ENCODE peak calls at places on chromosomes 5 and 9, in four cellular contexts. V is lung, Z is uterus, P is mucosa of descending colon. Y is an unnamed sample. For H3K4me1, the result is how much of the 10 kb centered on the place peaks cover.

GRCh38 chr9:70902171-70902570 is 219.2 kb downstream of the TRPM3 start:
- DNase-seq in P (no peak), Z (no peak), V (no peak), Y (no peak)

GRCh38 chr5:41856644-41857491 is 13.4 kb downstream of the OXCT1 start:
- DNase-seq in P (no peak), Z (peak), V (peak), Y (no peak)

GRCh38 chr9:18824095-18824666 is 208.8 kb downstream of the SAXO1 start:
- DNase-seq in P (no peak), Z (no peak), V (no peak), Y (no peak)

GRCh38 chr9:36126016-36126786 is 10.3 kb upstream of the GLIPR2 start:
- DNase-seq in P (peak), V (no peak), Z (no peak), Y (no peak)

GRCh38 chr5:96331681-96332361 is 101.2 kb downstream of the PCSK1 start:
- DNase-seq in V (no peak), Z (no peak), P (no peak), Y (no peak)

GRCh38 chr9:4678679-4679267 is 596 bp upstream of the CDC37L1 start:
- DNase-seq in P (peak), Z (no peak), V (no peak), Y (no peak)

GRCh38 chr9:111897831-111898144 is 1.2 kb downstream of the UGCG start:
- DNase-seq in P (no peak), Z (no peak), V (no peak), Y (no peak)

GRCh38 chr9:78676009-78676408 is 379.1 kb downstream of the PSAT1 start:
- DNase-seq in Z (no peak), P (no peak), V (no peak), Y (no peak)

GRCh38 chr9:13816837-13817236 is 497.1 kb downstream of the NFIB start:
- DNase-seq in V (no peak), P (no peak), Z (no peak), Y (no peak)

GRCh38 chr5:56512314-56512996 is 279.3 kb upstream of the ANKRD55 start:
- DNase-seq in P (no peak), Z (no peak), V (no peak), Y (no peak)

GRCh38 chr9:108469654-108470053 is 386.1 kb downstream of the ACTL7B start:
- DNase-seq in Z (no peak), P (no peak), V (no peak), Y (no peak)

GRCh38 chr5:158845941-158846340 is 253.8 kb downstream of the EBF1 start:
- DNase-seq in P (no peak), Z (no peak), V (no peak), Y (no peak)

GRCh38 chr5:91311697-91312501 is 71.2 kb downstream of the ARRDC3 start:
- DNase-seq in Z (peak), P (peak), V (peak), Y (peak)

GRCh38 chr9:22158275-22158674 is 149.2 kb upstream of the CDKN2B start:
- DNase-seq in V (no peak), Z (no peak), P (no peak), Y (no peak)

GRCh38 chr5:39376293-39376714 is 12.0 kb upstream of the C9 start:
- DNase-seq in P (no peak), V (peak), Z (peak), Y (no peak)

GRCh38 chr9:98995059-98995665 is 51.5 kb downstream of the COL15A1 start:
- DNase-seq in Z (peak), P (no peak), V (peak), Y (peak)

GRCh38 chr5:18010053-18010452 is 375.8 kb downstream of the TAF11L14 start:
- DNase-seq in P (no peak), Z (no peak), V (no peak), Y (no peak)

GRCh38 chr9:129737479-129738269 is 15.2 kb downstream of the PTGES start:
- DNase-seq in V (peak), Z (peak), P (peak), Y (peak)

GRCh38 chr5:168951764-168952163 is 349.2 kb downstream of the SLIT3 start:
- DNase-seq in P (no peak), Z (no peak), V (no peak), Y (no peak)

GRCh38 chr9:129437626-129438323 is 183.1 kb downstream of the C9orf50 start:
- DNase-seq in V (no peak), P (peak), Z (peak), Y (no peak)

GRCh38 chr5:33237471-33237870 is 203.3 kb upstream of the TARS1 start:
- DNase-seq in Z (no peak), P (no peak), V (no peak), Y (no peak)

GRCh38 chr9:124340219-124341069 is 74.8 kb downstream of the PSMB7 start:
- DNase-seq in P (no peak), Z (no peak), V (no peak), Y (no peak)

GRCh38 chr5:111775224-111775623 is 18.2 kb upstream of the NREP start:
- DNase-seq in Z (no peak), P (no peak), V (no peak), Y (no peak)

GRCh38 chr5:127909078-127909477 is 174.5 kb upstream of the SLC12A2 start:
- DNase-seq in Z (no peak), P (no peak), V (no peak), Y (no peak)

GRCh38 chr9:34989946-34990635 is 546 bp downstream of the DNAJB5 start:
- DNase-seq in P (peak), Z (peak), V (no peak), Y (peak)

GRCh38 chr9:123375725-123376132 is 19.7 kb downstream of the CRB2 start:
- DNase-seq in P (peak), V (no peak), Z (peak), Y (no peak)

GRCh38 chr9:14813336-14814020 is 90.9 kb upstream of the CER1 start:
- DNase-seq in P (no peak), V (no peak), Z (no peak), Y (no peak)

GRCh38 chr9:27514551-27514950 is 9.5 kb upstream of the IFNK start:
- DNase-seq in Z (peak), P (no peak), V (no peak), Y (peak)

GRCh38 chr9:115213777-115214428 is 95.9 kb upstream of the TNC start:
- DNase-seq in V (no peak), P (no peak), Z (peak), Y (no peak)

GRCh38 chr5:135345945-135346731 is 52.9 kb downstream of the MACROH2A1 start:
- DNase-seq in P (peak), V (no peak), Z (no peak), Y (peak)

GRCh38 chr5:15009420-15009819 is 137.8 kb upstream of the ANKH start:
- DNase-seq in V (no peak), P (no peak), Z (no peak), Y (no peak)

GRCh38 chr5:73938938-73939320 is 312.9 kb downstream of the ARHGEF28 start:
- DNase-seq in P (no peak), Z (no peak), V (no peak), Y (no peak)

GRCh38 chr9:112556497-112557085 is 70.0 kb downstream of the KIAA1958 start:
- DNase-seq in Z (no peak), V (no peak), P (no peak), Y (no peak)

DNA sequence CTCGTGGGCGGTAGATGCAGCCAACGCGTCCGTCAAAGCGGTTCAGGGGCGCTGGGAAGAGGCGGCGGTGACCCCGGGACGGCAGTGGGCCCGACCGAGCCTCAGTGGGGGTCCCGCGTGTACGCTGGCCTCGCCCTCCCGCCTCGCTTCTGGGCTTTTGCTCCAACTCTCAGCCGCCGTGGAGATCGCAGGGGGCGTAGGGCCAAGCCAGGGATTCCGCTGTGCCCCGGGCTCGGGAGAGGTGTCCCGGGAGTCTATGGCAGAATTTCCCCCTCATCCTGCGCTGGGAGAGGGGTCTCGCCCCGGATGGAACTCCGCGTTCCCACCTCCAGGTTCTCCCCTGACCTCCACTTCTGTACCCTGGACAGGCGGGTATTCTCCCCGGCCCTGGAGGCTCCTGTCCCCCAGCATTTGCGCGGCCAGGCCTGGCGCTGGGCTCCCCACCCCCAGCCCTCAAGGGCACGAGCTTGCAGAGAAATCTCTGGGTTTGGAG is 131.9 kb downstream of the MRPL36 start:
- DNase-seq in P (no peak), V (peak), Z (no peak), Y (no peak)
- H3K4me3 ChIP-seq in P (no peak), V (no peak), Z (peak), Y (peak)

GRCh38 chr9:132367613-132368305 is 13.0 kb upstream of the SETX start:
- DNase-seq in P (no peak), V (no peak), Z (no peak), Y (no peak)

GRCh38 chr9:132365986-132366385 is 11.2 kb upstream of the SETX start:
- DNase-seq in Z (no peak), V (no peak), P (no peak), Y (no peak)

GRCh38 chr9:132369421-132369820 is 14.6 kb upstream of the SETX start:
- DNase-seq in Z (no peak), V (no peak), P (no peak), Y (no peak)

DNA sequence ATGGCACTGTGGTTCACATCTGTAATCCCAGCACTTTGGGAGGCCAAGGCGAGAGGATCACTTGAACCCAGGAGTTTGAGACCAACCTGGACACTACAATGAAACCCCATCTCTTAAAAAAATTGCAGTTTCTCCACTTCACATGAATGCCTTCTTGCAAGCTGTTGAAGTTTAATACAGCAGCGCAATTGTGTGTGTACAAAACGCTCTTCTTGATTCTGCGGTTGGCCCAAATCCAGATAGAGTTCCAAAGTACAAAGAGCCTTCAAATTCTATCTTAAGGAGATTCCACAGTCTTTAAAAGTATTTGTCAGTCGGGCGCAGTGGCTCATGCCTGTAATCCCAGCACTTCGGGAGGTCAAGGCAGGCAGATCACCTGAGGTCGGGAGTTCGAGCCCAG is 9.3 kb upstream of the SETX start:
- DNase-seq in P (no peak), Z (no peak), V (no peak), Y (no peak)
- H3K4me1 ChIP-seq in P (under half), Z (under half), V (under half), Y (under half)

DNA sequence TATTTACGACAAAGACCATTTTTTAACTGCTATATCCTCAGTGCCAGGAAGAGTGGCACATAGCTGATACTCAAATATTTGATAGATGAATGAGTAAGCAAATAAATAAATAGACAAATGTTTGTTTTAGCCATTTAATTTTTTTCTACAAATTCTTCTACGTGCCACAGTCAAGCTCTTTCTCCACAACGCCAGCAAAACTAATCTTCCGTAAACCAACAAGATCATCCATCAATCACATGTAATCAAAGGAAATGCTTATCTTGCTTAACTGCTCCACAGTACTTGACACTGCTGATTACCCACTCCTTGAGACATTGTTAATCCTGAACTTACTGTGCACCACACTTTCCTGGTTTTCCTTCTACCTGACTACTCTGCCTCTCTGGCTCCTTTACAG is 136.7 kb downstream of the EDIL3 start:
- DNase-seq in V (no peak), Z (no peak), P (no peak), Y (no peak)
- H3K4me3 ChIP-seq in V (no peak), Z (no peak), P (no peak), Y (no peak)

GRCh38 chr5:132500931-132501628 is 10.5 kb upstream of the IRF1 start:
- DNase-seq in Z (no peak), P (peak), V (peak), Y (peak)
- H3K4me1 ChIP-seq in Z (under half), P (half or more), V (under half), Y (half or more)

DNA sequence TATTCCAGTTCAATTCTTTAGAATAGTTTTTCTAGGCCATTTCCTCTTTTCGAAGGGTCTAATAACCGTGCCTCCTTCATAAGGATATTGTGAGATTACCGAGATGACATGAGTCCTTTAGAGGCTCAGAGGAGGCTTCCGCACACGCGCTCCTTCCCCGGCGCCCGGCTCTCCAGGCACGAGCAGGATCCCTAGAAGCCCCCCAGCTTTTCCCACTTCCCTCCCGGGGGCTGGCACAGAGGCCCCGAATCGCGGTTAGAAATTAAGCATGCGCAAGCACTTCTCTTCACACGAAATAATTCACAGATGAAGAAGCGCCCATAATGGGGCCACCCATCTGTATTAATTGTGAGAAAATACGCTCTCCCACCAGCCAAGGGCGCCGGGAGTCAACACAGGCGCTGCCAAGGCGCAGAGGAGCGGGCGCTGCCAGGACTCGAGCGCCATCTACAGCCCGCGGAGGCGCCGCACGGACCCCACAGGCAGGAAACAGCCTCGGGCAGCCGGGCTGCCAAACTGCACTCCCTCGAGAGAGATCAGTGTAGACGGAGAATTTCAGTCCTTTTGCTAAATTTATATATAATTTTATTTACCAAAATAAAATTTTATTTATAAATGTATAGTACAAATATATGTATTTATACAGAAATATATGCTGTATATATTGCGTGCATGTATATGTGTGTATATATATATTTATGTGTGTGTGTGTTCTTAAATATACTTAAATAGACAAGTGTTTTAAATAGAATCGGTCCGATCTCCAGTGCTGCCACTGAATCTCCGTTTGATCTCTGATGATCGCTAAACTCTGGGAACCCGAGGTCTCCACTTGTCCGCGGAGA is 258.1 kb upstream of the NFIL3 start:
- DNase-seq in Z (peak), V (peak), P (peak), Y (peak)
- H3K4me3 ChIP-seq in Z (no peak), V (no peak), P (no peak), Y (no peak)

DNA sequence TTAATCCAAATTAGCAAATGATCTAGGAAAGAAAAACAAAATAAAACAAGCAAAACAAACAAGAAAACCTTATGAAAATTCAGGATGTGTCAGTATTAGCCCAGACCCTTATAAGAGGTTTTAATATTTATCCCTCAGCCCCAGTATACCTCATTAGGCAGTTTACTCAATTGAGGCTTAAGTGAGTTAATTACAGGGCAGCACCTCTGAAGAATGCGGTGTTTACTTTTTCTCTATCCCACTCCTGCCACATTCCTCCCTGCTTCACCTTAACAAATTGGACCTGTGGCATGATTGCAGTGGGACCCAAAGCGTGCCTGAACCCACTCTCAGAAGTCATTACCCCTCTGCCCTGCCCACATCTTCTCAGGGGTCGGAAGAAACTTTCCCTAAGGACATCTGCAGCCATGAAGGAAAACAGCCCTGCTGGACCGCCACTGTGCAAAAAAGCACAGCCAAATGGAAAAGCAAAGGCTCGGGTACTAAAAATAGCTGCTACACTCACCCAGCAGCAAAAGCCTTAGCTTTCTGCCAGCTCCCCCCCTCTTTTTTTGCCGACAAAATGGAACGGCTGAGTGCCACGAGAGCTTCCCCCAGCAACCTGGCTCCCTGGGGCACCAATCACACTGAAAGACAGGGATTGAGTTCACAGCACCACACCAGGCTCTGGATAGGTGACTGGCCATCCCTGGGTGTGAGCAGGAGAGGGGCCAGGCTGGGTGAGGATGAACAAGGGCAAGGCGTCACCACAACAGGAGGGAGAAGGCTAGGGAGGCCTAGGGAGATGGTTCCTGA is 66.9 kb downstream of the SIL1 start:
- DNase-seq in Z (peak), P (no peak), V (peak), Y (peak)
- H3K4me1 ChIP-seq in Z (under half), P (under half), V (under half), Y (under half)

GRCh38 chr9:119420263-119420662 is 51.0 kb upstream of the BRINP1 start:
- DNase-seq in Z (no peak), V (no peak), P (no peak), Y (no peak)
- H3K4me3 ChIP-seq in Z (no peak), V (no peak), P (no peak), Y (no peak)

GRCh38 chr5:116595498-116595897 is 20.9 kb upstream of the SEMA6A start:
- DNase-seq in Z (no peak), V (no peak), P (no peak), Y (no peak)

GRCh38 chr5:116605310-116606070 is 30.9 kb upstream of the SEMA6A start:
- DNase-seq in V (no peak), Z (no peak), P (no peak), Y (no peak)

GRCh38 chr5:116598871-116599270 is 24.2 kb upstream of the SEMA6A start:
- DNase-seq in V (no peak), Z (no peak), P (no peak), Y (no peak)

DNA sequence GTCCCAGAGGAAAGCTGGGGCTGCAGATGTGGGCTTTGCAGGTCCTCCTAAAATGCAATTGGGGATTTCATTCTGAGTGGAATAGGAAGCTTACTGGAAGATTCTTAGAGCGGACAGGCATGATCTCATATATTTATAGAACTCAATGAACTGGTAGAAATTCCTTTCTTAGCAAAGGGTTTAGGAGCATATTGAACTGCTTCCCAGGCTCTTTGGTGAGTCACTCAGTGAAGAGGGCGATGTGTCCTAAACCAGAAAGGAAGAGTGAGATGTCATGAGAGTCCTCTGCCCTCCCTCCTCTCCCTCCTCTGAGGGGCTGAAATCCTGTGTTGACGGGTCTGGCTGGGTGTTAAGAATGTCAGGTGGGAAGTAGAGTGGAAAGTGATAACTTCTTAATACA is 26.3 kb upstream of the SEMA6A start:
- DNase-seq in V (no peak), P (no peak), Z (no peak), Y (no peak)
- H3K4me1 ChIP-seq in V (under half), P (under half), Z (under half), Y (under half)

DNA sequence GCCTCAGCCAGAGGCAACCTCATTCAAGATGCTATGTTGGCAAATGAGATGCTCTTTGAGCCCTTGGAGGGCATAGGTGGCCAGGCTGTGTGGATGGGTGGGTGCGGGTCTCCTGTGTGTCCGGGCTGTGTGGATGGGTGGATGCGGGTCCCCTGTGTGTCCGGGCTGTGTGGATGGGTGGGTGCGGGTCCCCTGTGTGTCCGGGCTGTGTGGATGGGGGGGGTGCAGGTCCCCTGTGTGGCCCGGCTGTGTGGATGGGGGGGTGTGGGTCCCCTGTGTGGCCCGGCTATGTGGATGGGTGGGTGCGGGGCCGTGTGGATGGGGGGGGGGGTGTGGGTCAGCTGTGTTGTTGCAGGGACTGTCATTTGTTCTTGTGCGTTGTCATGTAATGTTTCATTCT is 136.6 kb upstream of the COL5A1 start:
- DNase-seq in V (no peak), Z (no peak), P (no peak), Y (no peak)
- H3K4me3 ChIP-seq in V (no peak), Z (no peak), P (no peak), Y (no peak)

GRCh38 chr5:146006470-146006869 is 70.1 kb downstream of the SH3RF2 start:
- DNase-seq in V (no peak), Z (no peak), P (no peak), Y (no peak)

GRCh38 chr5:146009020-146009419 is 72.6 kb downstream of the SH3RF2 start:
- DNase-seq in P (no peak), V (no peak), Z (no peak), Y (no peak)

GRCh38 chr5:146005723-146006122 is 69.3 kb downstream of the SH3RF2 start:
- DNase-seq in P (no peak), V (no peak), Z (no peak), Y (no peak)

GRCh38 chr5:146007270-146007669 is 70.9 kb downstream of the SH3RF2 start:
- DNase-seq in P (no peak), Z (no peak), V (no peak), Y (no peak)

GRCh38 chr5:146007973-146008372 is 71.6 kb downstream of the SH3RF2 start:
- DNase-seq in P (no peak), V (no peak), Z (no peak), Y (no peak)
- H3K4me1 ChIP-seq in P (under half), V (under half), Z (under half), Y (under half)